ENCODE peak calls at places on chromosomes 5 and 9, in four cellular contexts. B, J, G and I are unnamed samples.

GRCh38 chr5:81165493-81166119 is 67.5 kb upstream of the CKMT2 start:
- DNase-seq in B (peak), J (peak), G (no peak), I (peak)

GRCh38 chr5:132677191-132677590 is 3.4 kb downstream of the IL4 start:
- DNase-seq in B (peak), J (peak), G (no peak), I (peak)

GRCh38 chr5:152119091-152119490 is 194.4 kb upstream of the GLRA1 start:
- DNase-seq in B (no peak), J (no peak), G (no peak), I (no peak)

GRCh38 chr9:109498195-109499060 is at the start of gene PTPN3:
- DNase-seq in B (peak), J (peak), G (no peak), I (peak)

GRCh38 chr5:127358782-127359181 is 68.2 kb downstream of the MEGF10 start:
- DNase-seq in B (no peak), J (no peak), G (no peak), I (no peak)

GRCh38 chr5:60346391-60346790 is 353.6 kb downstream of the DEPDC1B start:
- DNase-seq in B (no peak), J (no peak), G (no peak), I (no peak)

GRCh38 chr5:103598997-103599556 is 36.5 kb upstream of the NUDT12 start:
- DNase-seq in B (no peak), J (no peak), G (no peak), I (no peak)

GRCh38 chr5:154697335-154697734 is 57.8 kb upstream of the LARP1 start:
- DNase-seq in B (no peak), J (no peak), G (no peak), I (no peak)

GRCh38 chr5:2883771-2884170 is 132.3 kb upstream of the IRX2 start:
- DNase-seq in B (no peak), J (no peak), G (no peak), I (no peak)

GRCh38 chr5:126857472-126858410 is 80.8 kb downstream of the LMNB1 start:
- DNase-seq in B (no peak), J (no peak), G (no peak), I (no peak)

GRCh38 chr5:146710348-146710747 is 168.2 kb downstream of the PPP2R2B start:
- DNase-seq in B (no peak), J (no peak), G (no peak), I (no peak)

GRCh38 chr5:144088211-144088965 is 82.1 kb downstream of the YIPF5 start:
- DNase-seq in B (no peak), J (no peak), G (no peak), I (no peak)

GRCh38 chr5:177308740-177309139 is 3.0 kb downstream of the MXD3 start:
- DNase-seq in B (no peak), J (no peak), G (no peak), I (no peak)

GRCh38 chr9:7500521-7500920 is 299.1 kb downstream of the DMAC1 start:
- DNase-seq in B (no peak), J (no peak), G (no peak), I (no peak)

GRCh38 chr9:100637787-100638186 is 59.9 kb downstream of the CAVIN4 start:
- DNase-seq in B (peak), J (peak), G (no peak), I (peak)

GRCh38 chr5:180127682-180128670 is 56.4 kb upstream of the RNF130 start:
- DNase-seq in B (no peak), J (no peak), G (peak), I (no peak)

GRCh38 chr5:2260211-2260985 is 377.7 kb upstream of the IRX4 start:
- DNase-seq in B (no peak), J (no peak), G (no peak), I (no peak)

GRCh38 chr5:18466731-18467130 is 832.5 kb downstream of the TAF11L14 start:
- DNase-seq in B (no peak), J (no peak), G (no peak), I (no peak)

GRCh38 chr5:166726406-166726805 is 1565.0 kb upstream of the WWC1 start:
- DNase-seq in B (no peak), J (no peak), G (no peak), I (no peak)

DNA sequence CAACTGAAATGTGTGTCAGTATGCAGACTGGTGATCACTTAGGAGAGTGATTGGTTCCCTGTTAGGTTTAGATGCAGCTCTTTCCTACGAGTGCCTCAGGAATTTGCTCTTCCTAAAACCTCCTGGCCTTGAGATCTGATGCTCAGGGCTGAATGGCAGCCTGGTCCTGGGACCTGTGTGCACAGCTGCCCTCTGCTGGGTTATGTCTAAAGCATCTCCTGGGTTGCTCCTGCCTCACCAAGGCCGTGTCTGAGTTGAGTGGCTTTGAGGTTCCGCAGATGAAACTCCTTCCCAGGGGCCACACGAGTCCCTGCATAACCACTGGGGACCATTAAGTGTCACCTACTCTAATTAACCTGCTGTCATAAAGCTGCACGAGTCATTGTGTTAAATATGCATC is 59.5 kb downstream of the MVB12B start:
- DNase-seq in B (peak), J (peak), G (no peak), I (no peak)
- TF ChIP-seq CTCF in B (peak), J (peak), G (peak), I (no peak)

DNA sequence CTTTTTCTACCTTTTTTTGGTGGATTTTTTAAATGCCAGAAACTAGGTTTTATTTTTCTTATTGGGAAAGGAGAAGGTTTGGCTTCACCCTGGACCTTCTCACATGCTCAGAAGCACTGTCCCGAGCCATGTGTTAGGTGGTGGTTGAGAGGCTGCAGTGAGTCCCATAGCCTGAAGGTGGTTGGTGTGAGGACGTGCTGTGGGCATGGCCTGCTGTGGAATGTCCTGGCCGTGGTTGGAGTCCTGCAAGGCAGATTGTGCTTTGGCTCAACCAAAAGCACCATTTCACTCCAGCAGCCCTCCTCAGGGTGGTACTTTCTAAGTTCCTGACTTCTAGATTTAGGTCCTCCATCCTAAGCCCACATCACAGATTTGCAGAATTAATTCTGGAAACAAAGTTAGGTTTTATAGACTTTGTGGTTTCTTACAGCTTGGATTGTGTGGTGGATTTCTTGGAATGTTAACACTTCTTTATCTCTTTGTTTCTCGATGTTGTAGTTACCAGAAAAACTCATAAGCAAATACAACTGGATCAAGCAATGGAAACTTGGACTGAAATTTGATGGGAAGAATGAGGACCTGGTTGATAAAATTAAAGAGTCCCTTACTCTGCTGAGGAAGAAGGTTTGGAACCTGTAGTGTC is 22.6 kb downstream of the OTULIN start:
- DNase-seq in B (no peak), J (no peak), G (no peak), I (no peak)
- TF ChIP-seq CTCF in B (no peak), J (no peak), G (no peak), I (no peak)

GRCh38 chr9:83403864-83404263 is 134.3 kb downstream of the FRMD3 start:
- DNase-seq in B (no peak), J (peak), G (no peak), I (no peak)

GRCh38 chr9:83410701-83411100 is 127.5 kb downstream of the FRMD3 start:
- DNase-seq in B (no peak), J (no peak), G (no peak), I (no peak)

GRCh38 chr9:83401328-83401895 is 136.8 kb downstream of the FRMD3 start:
- DNase-seq in B (peak), J (no peak), G (no peak), I (no peak)

GRCh38 chr9:83406901-83407300 is 131.3 kb downstream of the FRMD3 start:
- DNase-seq in B (no peak), J (no peak), G (no peak), I (no peak)

GRCh38 chr9:83405674-83406255 is 132.4 kb downstream of the FRMD3 start:
- DNase-seq in B (no peak), J (no peak), G (no peak), I (no peak)
- TF ChIP-seq CTCF in B (peak), J (no peak), G (no peak), I (no peak)

DNA sequence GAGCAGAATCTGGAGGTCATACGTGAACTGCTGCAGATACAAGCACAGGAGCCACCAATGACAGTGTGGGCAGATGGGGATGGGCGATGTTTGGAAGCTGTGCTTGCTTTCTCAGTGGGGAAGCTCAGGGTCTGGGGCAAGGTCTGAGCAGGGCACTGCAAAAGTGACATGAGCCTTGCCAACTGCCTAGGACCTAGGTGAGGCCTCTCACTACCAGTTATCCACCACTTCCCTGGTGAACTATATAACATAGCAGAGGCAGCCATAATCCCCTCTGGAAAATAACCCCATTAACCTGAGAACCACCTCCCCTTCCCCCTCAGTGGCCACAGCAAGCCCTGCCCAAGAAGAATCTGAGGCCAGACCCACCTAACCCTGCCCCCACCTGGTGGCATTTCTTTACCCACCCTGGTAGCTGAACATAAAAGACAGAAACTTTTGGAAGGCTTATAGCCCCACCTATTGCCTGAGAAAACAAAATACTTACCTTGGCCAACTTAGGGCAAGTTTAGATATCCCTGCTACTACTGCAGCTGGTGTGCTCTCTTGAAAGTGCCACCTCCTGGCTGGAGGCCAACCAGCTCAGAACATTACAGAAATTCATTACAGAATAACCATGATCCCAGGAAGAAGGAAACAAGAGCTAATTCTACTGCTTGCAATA is 18.8 kb upstream of the SPEF2 start:
- DNase-seq in B (peak), J (peak), G (peak), I (peak)
- TF ChIP-seq CTCF in B (peak), J (no peak), G (no peak), I (no peak)

DNA sequence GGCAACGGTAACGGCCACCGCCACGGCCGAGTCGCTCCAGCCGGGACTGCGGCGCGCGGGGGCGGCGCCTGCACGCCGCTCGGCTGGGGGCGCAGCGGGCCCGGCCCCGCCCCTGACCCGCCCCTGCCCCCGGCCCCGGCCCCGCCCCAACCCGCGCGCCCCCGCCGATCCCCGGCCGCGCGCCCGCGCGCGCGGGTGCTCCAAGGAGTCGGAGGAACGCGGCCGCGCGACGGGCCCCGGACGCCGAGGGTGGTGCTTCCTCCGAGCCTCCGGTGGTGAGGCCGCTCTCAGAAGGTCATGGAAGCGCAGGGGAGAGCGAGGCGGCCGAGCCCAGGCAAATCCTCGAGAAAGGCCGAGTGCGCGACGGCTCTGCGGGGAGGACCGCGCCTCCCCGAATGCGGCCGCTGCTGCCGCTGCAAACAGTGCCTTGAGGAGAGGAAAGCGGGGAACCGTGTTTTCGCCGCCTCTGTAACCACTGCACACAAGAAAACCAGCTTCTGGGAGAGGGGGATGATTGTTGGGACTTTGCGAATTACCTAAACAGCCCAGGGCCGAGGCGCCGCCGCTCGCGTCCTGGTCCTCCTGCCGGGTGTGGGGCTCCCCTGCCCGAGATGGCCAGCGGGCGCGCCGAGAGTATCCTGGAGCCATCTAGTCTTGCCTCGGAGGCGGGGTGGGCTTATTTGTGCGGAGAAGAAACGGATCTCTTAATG is at the start of gene LIFR:
- DNase-seq in B (peak), J (peak), G (peak), I (peak)
- TF ChIP-seq CTCF in B (no peak), J (no peak), G (no peak), I (no peak)